ENCODE peak calls at places on chromosomes 13 and 19, in ten cellular contexts. One of them, this sample, is unnamed.

GRCh38 chr13:28059214-28059613 is 41.2 kb downstream of the FLT3 start:
- DNase-seq in stimulated activated CD8-positive, alpha-beta memory T cell treated with anti-CD3 and anti-CD28 coated beads, Interleukin-7, amount 100 ng/mL, for 1 hour: no peak
- DNase-seq in PC-9: no peak
- DNase-seq in endothelial cell of umbilical vein: peak; percentile 46
- DNase-seq in IMR-90: peak; percentile 15
- DNase-seq in right lobe of liver: peak; percentile 62
- DNase-seq in CD4-positive, alpha-beta T cell: peak; percentile 39
- DNase-seq in endothelial cell: peak; percentile 66
- DNase-seq in NCI-H1105 treated with DMSO at 0.1 percent for 48 hours: no peak
- DNase-seq in EH: peak; percentile 38
- DNase-seq in this sample: peak; percentile 18

GRCh38 chr13:95505976-95506375 is 46.5 kb upstream of the CLDN10 start:
- DNase-seq in stimulated activated CD8-positive, alpha-beta memory T cell treated with anti-CD3 and anti-CD28 coated beads, Interleukin-7, amount 100 ng/mL, for 1 hour: no peak
- DNase-seq in PC-9: no peak
- DNase-seq in endothelial cell of umbilical vein: no peak
- DNase-seq in IMR-90: no peak
- DNase-seq in right lobe of liver: no peak
- DNase-seq in CD4-positive, alpha-beta T cell: no peak
- DNase-seq in endothelial cell: no peak
- DNase-seq in NCI-H1105 treated with DMSO at 0.1 percent for 48 hours: no peak
- DNase-seq in EH: no peak
- DNase-seq in this sample: no peak

GRCh38 chr19:10927691-10928562 is 512 bp downstream of the YIPF2 start:
- DNase-seq in stimulated activated CD8-positive, alpha-beta memory T cell treated with anti-CD3 and anti-CD28 coated beads, Interleukin-7, amount 100 ng/mL, for 1 hour: no peak
- DNase-seq in PC-9: no peak
- DNase-seq in endothelial cell of umbilical vein: no peak
- DNase-seq in IMR-90: no peak
- DNase-seq in right lobe of liver: no peak
- DNase-seq in CD4-positive, alpha-beta T cell: no peak
- DNase-seq in endothelial cell: no peak
- DNase-seq in NCI-H1105 treated with DMSO at 0.1 percent for 48 hours: no peak
- DNase-seq in EH: no peak
- DNase-seq in this sample: peak; percentile 15

GRCh38 chr13:107170270-107170931 is 602.5 kb upstream of the ARGLU1 start:
- DNase-seq in stimulated activated CD8-positive, alpha-beta memory T cell treated with anti-CD3 and anti-CD28 coated beads, Interleukin-7, amount 100 ng/mL, for 1 hour: no peak
- DNase-seq in PC-9: no peak
- DNase-seq in endothelial cell of umbilical vein: no peak
- DNase-seq in IMR-90: no peak
- DNase-seq in right lobe of liver: no peak
- DNase-seq in CD4-positive, alpha-beta T cell: no peak
- DNase-seq in endothelial cell: no peak
- DNase-seq in NCI-H1105 treated with DMSO at 0.1 percent for 48 hours: no peak
- DNase-seq in EH: no peak
- DNase-seq in this sample: no peak

GRCh38 chr13:49587311-49587847 is 2.0 kb upstream of the RCBTB1 start:
- DNase-seq in stimulated activated CD8-positive, alpha-beta memory T cell treated with anti-CD3 and anti-CD28 coated beads, Interleukin-7, amount 100 ng/mL, for 1 hour: no peak
- DNase-seq in PC-9: peak; percentile 58
- DNase-seq in endothelial cell of umbilical vein: no peak
- DNase-seq in IMR-90: peak; percentile 67
- DNase-seq in right lobe of liver: no peak
- DNase-seq in CD4-positive, alpha-beta T cell: no peak
- DNase-seq in endothelial cell: no peak
- DNase-seq in NCI-H1105 treated with DMSO at 0.1 percent for 48 hours: no peak
- DNase-seq in EH: peak; percentile 51
- DNase-seq in this sample: peak; percentile 30

GRCh38 chr13:94325660-94326059 is 153.8 kb downstream of the DCT start:
- DNase-seq in stimulated activated CD8-positive, alpha-beta memory T cell treated with anti-CD3 and anti-CD28 coated beads, Interleukin-7, amount 100 ng/mL, for 1 hour: no peak
- DNase-seq in PC-9: no peak
- DNase-seq in endothelial cell of umbilical vein: no peak
- DNase-seq in IMR-90: peak; percentile 17
- DNase-seq in right lobe of liver: no peak
- DNase-seq in CD4-positive, alpha-beta T cell: no peak
- DNase-seq in endothelial cell: no peak
- DNase-seq in NCI-H1105 treated with DMSO at 0.1 percent for 48 hours: no peak
- DNase-seq in EH: peak; percentile 63
- DNase-seq in this sample: peak; percentile 65

GRCh38 chr13:71801781-71802180 is 65.2 kb downstream of the DACH1 start:
- DNase-seq in stimulated activated CD8-positive, alpha-beta memory T cell treated with anti-CD3 and anti-CD28 coated beads, Interleukin-7, amount 100 ng/mL, for 1 hour: no peak
- DNase-seq in PC-9: no peak
- DNase-seq in endothelial cell of umbilical vein: no peak
- DNase-seq in IMR-90: no peak
- DNase-seq in right lobe of liver: no peak
- DNase-seq in CD4-positive, alpha-beta T cell: no peak
- DNase-seq in endothelial cell: no peak
- DNase-seq in NCI-H1105 treated with DMSO at 0.1 percent for 48 hours: peak; percentile 88
- DNase-seq in EH: no peak
- DNase-seq in this sample: no peak

GRCh38 chr19:50633359-50633758 is 6.3 kb downstream of the SYT3 start:
- DNase-seq in stimulated activated CD8-positive, alpha-beta memory T cell treated with anti-CD3 and anti-CD28 coated beads, Interleukin-7, amount 100 ng/mL, for 1 hour: no peak
- DNase-seq in PC-9: no peak
- DNase-seq in endothelial cell of umbilical vein: no peak
- DNase-seq in IMR-90: no peak
- DNase-seq in right lobe of liver: no peak
- DNase-seq in CD4-positive, alpha-beta T cell: no peak
- DNase-seq in endothelial cell: no peak
- DNase-seq in NCI-H1105 treated with DMSO at 0.1 percent for 48 hours: no peak
- DNase-seq in EH: no peak
- DNase-seq in this sample: no peak

GRCh38 chr13:98466634-98467236 is 110.2 kb downstream of the STK24 start:
- DNase-seq in stimulated activated CD8-positive, alpha-beta memory T cell treated with anti-CD3 and anti-CD28 coated beads, Interleukin-7, amount 100 ng/mL, for 1 hour: no peak
- DNase-seq in PC-9: peak; percentile 60
- DNase-seq in endothelial cell of umbilical vein: peak; percentile 67
- DNase-seq in IMR-90: peak; percentile 55
- DNase-seq in right lobe of liver: no peak
- DNase-seq in CD4-positive, alpha-beta T cell: no peak
- DNase-seq in endothelial cell: peak; percentile 83
- DNase-seq in NCI-H1105 treated with DMSO at 0.1 percent for 48 hours: no peak
- DNase-seq in EH: peak; percentile 55
- DNase-seq in this sample: peak; percentile 59

GRCh38 chr19:46840157-46840942 is 10.3 kb downstream of the AP2S1 start:
- DNase-seq in stimulated activated CD8-positive, alpha-beta memory T cell treated with anti-CD3 and anti-CD28 coated beads, Interleukin-7, amount 100 ng/mL, for 1 hour: no peak
- DNase-seq in PC-9: peak; percentile 64
- DNase-seq in endothelial cell of umbilical vein: peak; percentile 64
- DNase-seq in IMR-90: peak; percentile 70
- DNase-seq in right lobe of liver: no peak
- DNase-seq in CD4-positive, alpha-beta T cell: peak; percentile 57
- DNase-seq in endothelial cell: peak; percentile 49
- DNase-seq in NCI-H1105 treated with DMSO at 0.1 percent for 48 hours: peak; percentile 66
- DNase-seq in EH: peak; percentile 83
- DNase-seq in this sample: peak; percentile 51